ENCODE peak calls at places on chromosomes 6 and 20, in nine cellular contexts. L is activated naive CD8-positive, alpha-beta T cell treated with anti-CD3 and anti-CD28 coated beads for 36 hours; I is HAP-1; K is HFF-Myc; Z is stimulated activated naive B cell treated with anti-CD40 and anti-IgM and Interleukin-4, amounts not matched to agents 10 μg/mL and 1 μg/mL and 100 μg/mL, for 72 hours; A is stimulated activated CD4-positive, alpha-beta T cell treated with anti-CD3 and anti-CD28 coated beads, Interleukin-4, amount 100 ng/mL, for 4 hours; S is upper lobe of left lung; B is aorta; D is T-helper 1 cell. G is an unnamed sample.

GRCh38 chr6:131597448-131597847 is 24.4 kb downstream of the ARG1 start:
- DNase-seq in L (no peak), I (peak), K (no peak), Z (no peak), A (no peak), S (no peak), B (no peak), D (no peak), G (no peak)

GRCh38 chr6:100202417-100203194 is 208.6 kb upstream of the MCHR2 start:
- DNase-seq in L (no peak), I (no peak), K (peak), Z (no peak), A (no peak), S (no peak), B (no peak), D (no peak), G (no peak)

GRCh38 chr20:32999603-33000250 is 4.5 kb downstream of the SUN5 start:
- DNase-seq in L (no peak), I (no peak), K (no peak), Z (no peak), A (no peak), S (no peak), B (no peak), D (no peak), G (no peak)

GRCh38 chr6:64227868-64228267 is 592.3 kb downstream of the PHF3 start:
- DNase-seq in L (no peak), I (no peak), K (no peak), Z (no peak), A (no peak), S (no peak), B (no peak), D (no peak), G (no peak)

GRCh38 chr6:30915591-30915946 is 1.5 kb downstream of the VARS2 start:
- DNase-seq in L (no peak), I (peak), K (peak), Z (no peak), A (no peak), S (no peak), B (no peak), D (peak), G (peak)

GRCh38 chr20:53395188-53395923 is 198.3 kb downstream of the ZNF217 start:
- DNase-seq in L (no peak), I (no peak), K (no peak), Z (no peak), A (no peak), S (no peak), B (no peak), D (no peak), G (no peak)

GRCh38 chr6:24927234-24927955 is 8.4 kb downstream of the RIPOR2 start:
- DNase-seq in L (no peak), I (no peak), K (no peak), Z (no peak), A (no peak), S (no peak), B (no peak), D (peak), G (no peak)

GRCh38 chr6:166087246-166087645 is 80.4 kb downstream of the TBXT start:
- DNase-seq in L (no peak), I (no peak), K (no peak), Z (no peak), A (no peak), S (no peak), B (no peak), D (no peak), G (no peak)

GRCh38 chr6:1596088-1596852 is 13.4 kb upstream of the FOXC1 start:
- DNase-seq in L (peak), I (peak), K (no peak), Z (peak), A (peak), S (peak), B (no peak), D (peak), G (no peak)

GRCh38 chr20:48283470-48284110 is 498.3 kb upstream of the SULF2 start:
- DNase-seq in L (no peak), I (no peak), K (no peak), Z (no peak), A (no peak), S (no peak), B (peak), D (no peak), G (no peak)

GRCh38 chr6:138682722-138683521 is 90.6 kb upstream of the CCDC28A start:
- DNase-seq in L (no peak), I (no peak), K (peak), Z (no peak), A (no peak), S (no peak), B (no peak), D (no peak), G (no peak)

GRCh38 chr20:36744764-36745191 is 1.1 kb downstream of the NDRG3 start:
- DNase-seq in L (no peak), I (no peak), K (no peak), Z (no peak), A (no peak), S (peak), B (peak), D (no peak), G (no peak)

GRCh38 chr6:118501099-118501498 is 47.0 kb upstream of the PLN start:
- DNase-seq in L (no peak), I (no peak), K (no peak), Z (no peak), A (no peak), S (no peak), B (no peak), D (no peak), G (no peak)

GRCh38 chr6:34514593-34515472 is 41.3 kb downstream of the SPDEF start:
- DNase-seq in L (no peak), I (peak), K (peak), Z (no peak), A (no peak), S (no peak), B (peak), D (no peak), G (peak)

GRCh38 chr6:157219201-157220200 is 103.8 kb downstream of the TMEM242 start:
- DNase-seq in L (no peak), I (no peak), K (no peak), Z (no peak), A (no peak), S (no peak), B (no peak), D (no peak), G (no peak)

GRCh38 chr6:101783287-101783686 is 389.8 kb downstream of the GRIK2 start:
- DNase-seq in L (no peak), I (no peak), K (no peak), Z (no peak), A (no peak), S (no peak), B (no peak), D (no peak), G (no peak)